ENCODE peak calls at places on chromosomes 4 and X, in four cellular contexts. O, C, N and L are unnamed samples.
A peak's percentile ranks its signal among the peaks of the same experiment; 100 is the strongest.

GRCh38 chr4:167831853-167832252 is 260.5 kb upstream of the ANXA10 start:
- DNase-seq in O (no peak), C (no peak), N (no peak), L (no peak)

GRCh38 chrX:12949205-12949926 is 25.5 kb upstream of the TMSB4X start:
- DNase-seq in O (peak; percentile 71), C (no peak), N (no peak), L (peak; percentile 34)

GRCh38 chr4:128682942-128683666 is 126.4 kb upstream of the JADE1 start:
- DNase-seq in O (no peak), C (no peak), N (no peak), L (no peak)

GRCh38 chrX:153727108-153727931 is 2.7 kb downstream of the ABCD1 start:
- DNase-seq in O (no peak), C (peak; percentile 54), N (peak; percentile 9), L (no peak)

GRCh38 chrX:51569561-51569960 is 49.2 kb downstream of the CENPVL3 start:
- DNase-seq in O (no peak), C (no peak), N (no peak), L (no peak)

GRCh38 chr4:8159522-8160232 is 1.1 kb upstream of the ABLIM2 start:
- DNase-seq in O (no peak), C (no peak), N (no peak), L (no peak)

GRCh38 chr4:55154933-55155332 is 29.5 kb upstream of the KDR start:
- DNase-seq in O (no peak), C (no peak), N (no peak), L (no peak)

GRCh38 chr4:106315968-106316772 is at the start of the genes AIMP1 and TBCK:
- DNase-seq in O (peak; percentile 44), C (peak; percentile 89), N (peak; percentile 94), L (peak; percentile 79)

GRCh38 chr4:6892190-6892908 is 17.3 kb upstream of the TBC1D14 start:
- DNase-seq in O (no peak), C (peak; percentile 59), N (peak; percentile 74), L (no peak)

GRCh38 chrX:25015486-25016360 is at the start of gene ARX:
- DNase-seq in O (no peak), C (peak; percentile 50), N (peak; percentile 63), L (peak; percentile 43)

GRCh38 chrX:131778269-131779218 is 234.7 kb downstream of the OR13H1 start:
- DNase-seq in O (no peak), C (peak; percentile 55), N (peak; percentile 83), L (no peak)

GRCh38 chr4:150581611-150582010 is 340 bp upstream of the MAB21L2 start:
- DNase-seq in O (peak; percentile 69), C (peak; percentile 12), N (peak; percentile 76), L (peak; percentile 96)

GRCh38 chrX:49037883-49038475 is 5.2 kb downstream of the TFE3 start:
- DNase-seq in O (no peak), C (no peak), N (peak; percentile 18), L (no peak)

GRCh38 chrX:49040376-49040955 is 2.7 kb downstream of the TFE3 start:
- DNase-seq in O (no peak), C (no peak), N (peak; percentile 4), L (no peak)

GRCh38 chrX:49041683-49042529 is 1.3 kb downstream of the TFE3 start:
- DNase-seq in O (no peak), C (no peak), N (peak; percentile 30), L (no peak)

GRCh38 chrX:49042581-49043219 is 457 bp downstream of the TFE3 start:
- DNase-seq in O (no peak), C (no peak), N (no peak), L (no peak)

GRCh38 chrX:49039598-49040375 is 3.4 kb downstream of the TFE3 start:
- DNase-seq in O (peak; percentile 74), C (peak; percentile 73), N (peak; percentile 95), L (peak; percentile 60)
- H3K4me3 ChIP-seq in O (peak overlapping the region; percentile 49), C (peak overlapping the region; percentile 30), N (peak overlapping the region; percentile 68), L (peak overlapping the region; percentile 21)

GRCh38 chr4:27397886-27398285 is 537.2 kb downstream of the STIM2 start:
- DNase-seq in O (no peak), C (no peak), N (peak; percentile 90), L (peak; percentile 21)
- H3K4me3 ChIP-seq in O (no peak overlapping the region), C (no peak overlapping the region), N (no peak overlapping the region), L (no peak overlapping the region)

DNA sequence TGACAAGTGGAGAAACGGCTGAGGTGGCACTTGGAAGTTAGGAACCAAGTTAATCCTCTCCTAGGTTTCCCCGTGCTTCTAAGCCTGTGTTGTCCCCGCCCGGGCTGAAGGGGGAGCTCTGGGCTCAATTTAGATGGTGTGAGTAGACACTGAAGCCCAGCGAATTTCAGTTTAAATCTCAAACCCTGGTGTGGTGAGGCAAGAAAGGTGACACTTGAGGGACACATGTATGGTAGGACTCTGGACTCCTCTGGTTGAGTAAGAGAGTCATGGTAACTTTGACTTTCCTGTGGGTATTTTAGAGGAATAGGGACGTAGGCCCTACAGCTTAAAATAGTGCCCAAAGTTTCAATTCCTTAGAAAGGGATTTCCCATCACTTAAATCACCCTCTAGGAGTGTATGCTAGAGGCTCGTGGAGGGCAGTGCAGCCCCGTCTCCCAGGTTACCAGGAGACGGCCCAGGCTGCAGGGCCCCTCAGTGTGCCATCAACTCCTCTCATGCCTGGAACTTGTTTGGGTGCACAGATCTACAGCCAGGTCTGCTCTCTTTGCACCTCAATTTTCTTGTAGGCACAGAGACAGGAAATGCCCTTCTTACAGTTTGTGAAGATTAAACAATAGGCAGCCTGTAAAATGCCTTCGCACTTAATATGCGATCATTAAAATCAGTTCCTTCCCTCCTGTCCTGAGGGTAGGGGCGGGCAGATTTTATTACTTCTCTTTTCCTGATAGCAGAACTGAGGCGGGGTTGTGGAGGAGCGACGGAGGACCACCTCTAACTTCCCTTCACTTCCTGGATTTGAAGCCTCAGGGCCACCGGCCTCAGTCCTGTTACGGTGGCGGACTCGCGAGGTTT is 23.9 kb downstream of the HAND2 start:
- DNase-seq in O (no peak), C (peak; percentile 75), N (no peak), L (no peak)
- H3K4me3 ChIP-seq in O (no peak overlapping the region), C (peak overlapping the region; percentile 4), N (peak overlapping the region; percentile 5), L (peak overlapping the region; percentile 24)

GRCh38 chrX:107213477-107213876 is 7.1 kb downstream of the DNAAF6 start:
- DNase-seq in O (no peak), C (no peak), N (no peak), L (no peak)
- H3K4me3 ChIP-seq in O (no peak overlapping the region), C (no peak overlapping the region), N (no peak overlapping the region), L (no peak overlapping the region)

GRCh38 chrX:155745792-155746191 is 133.0 kb upstream of the TMLHE start:
- DNase-seq in O (no peak), C (peak; percentile 38), N (peak; percentile 10), L (peak; percentile 34)

GRCh38 chrX:155747520-155747919 is 133.6 kb upstream of the VAMP7 start:
- DNase-seq in O (no peak), C (peak; percentile 27), N (no peak), L (peak; percentile 7)

GRCh38 chrX:155744534-155744933 is 131.8 kb upstream of the TMLHE start:
- DNase-seq in O (no peak), C (no peak), N (no peak), L (no peak)
- H3K4me3 ChIP-seq in O (no peak overlapping the region), C (no peak overlapping the region), N (no peak overlapping the region), L (no peak overlapping the region)

GRCh38 chr4:113582737-113583136 is 178.8 kb downstream of the CAMK2D start:
- DNase-seq in O (no peak), C (peak; percentile 46), N (no peak), L (no peak)

GRCh38 chr4:113586072-113586471 is 175.5 kb downstream of the CAMK2D start:
- DNase-seq in O (no peak), C (no peak), N (no peak), L (no peak)

GRCh38 chr4:113587640-113588275 is 173.8 kb downstream of the CAMK2D start:
- DNase-seq in O (no peak), C (no peak), N (no peak), L (peak; percentile 75)

GRCh38 chr4:113587156-113587555 is 174.4 kb downstream of the CAMK2D start:
- DNase-seq in O (no peak), C (no peak), N (no peak), L (no peak)

DNA sequence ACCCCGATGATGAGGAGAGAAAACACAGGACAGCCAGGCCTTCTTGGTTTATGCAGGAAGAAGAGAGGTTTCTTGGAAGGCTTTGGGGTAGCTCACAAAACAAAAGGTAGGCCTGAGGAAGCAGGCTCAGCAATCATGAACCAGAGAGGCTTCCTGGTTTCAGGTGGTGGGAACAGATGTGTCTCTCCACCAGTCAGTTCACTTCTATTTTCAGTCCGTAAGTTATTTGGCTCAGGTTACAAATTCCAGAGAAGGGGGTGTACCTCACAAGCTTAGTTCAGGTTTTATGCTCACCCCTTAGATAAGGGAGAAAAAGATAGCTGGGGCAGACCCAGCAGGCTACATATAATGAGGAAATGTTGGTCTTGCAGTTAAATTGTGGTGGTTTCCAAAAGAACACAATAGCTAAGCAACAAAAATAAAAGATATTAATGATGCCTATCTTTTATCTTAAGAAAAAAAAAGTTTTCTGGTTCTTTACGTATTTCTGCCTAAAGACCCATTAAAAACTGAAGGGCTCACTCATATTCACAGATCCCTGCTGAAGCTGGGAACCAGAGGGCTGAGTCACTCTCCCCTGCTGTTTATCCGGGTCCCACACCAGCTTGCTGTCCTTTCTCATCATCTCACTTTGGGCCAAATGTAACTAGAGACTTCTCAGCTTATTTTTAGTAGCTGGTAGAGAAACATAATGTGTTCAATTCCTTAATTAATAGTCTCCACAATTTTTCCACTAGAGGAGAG is 177.0 kb downstream of the CAMK2D start:
- DNase-seq in O (no peak), C (peak; percentile 31), N (peak; percentile 95), L (peak; percentile 79)
- H3K4me3 ChIP-seq in O (no peak overlapping the region), C (no peak overlapping the region), N (no peak overlapping the region), L (no peak overlapping the region)

DNA sequence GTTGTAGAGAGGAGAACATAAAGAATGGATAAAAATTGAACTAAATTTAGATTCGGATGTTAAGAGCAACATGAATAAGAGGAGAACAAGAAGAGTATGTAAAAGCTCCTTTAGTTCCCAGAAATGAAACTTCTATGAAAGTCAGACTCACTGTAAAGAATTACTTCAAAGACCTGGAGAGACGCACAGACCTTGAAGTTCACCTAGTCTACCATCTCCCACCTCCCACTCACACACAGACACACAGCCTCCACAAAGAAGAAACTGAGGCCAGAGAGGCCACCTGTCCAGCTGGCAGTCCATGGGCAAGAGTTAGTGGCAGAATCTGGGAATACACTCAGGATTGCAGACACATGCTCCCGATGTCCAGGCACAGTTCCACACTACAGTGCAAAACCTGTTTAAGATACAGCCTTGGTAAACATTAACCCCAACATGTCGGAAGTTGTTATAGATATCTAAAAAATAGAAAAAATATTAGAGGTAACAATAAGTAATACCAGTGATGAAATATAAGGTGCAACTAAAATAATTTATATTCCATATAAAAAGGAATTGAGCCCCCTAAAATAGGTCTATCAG is 288.8 kb downstream of the INPP4B start:
- DNase-seq in O (no peak), C (no peak), N (no peak), L (no peak)
- H3K4me3 ChIP-seq in O (no peak overlapping the region), C (no peak overlapping the region), N (no peak overlapping the region), L (no peak overlapping the region)

DNA sequence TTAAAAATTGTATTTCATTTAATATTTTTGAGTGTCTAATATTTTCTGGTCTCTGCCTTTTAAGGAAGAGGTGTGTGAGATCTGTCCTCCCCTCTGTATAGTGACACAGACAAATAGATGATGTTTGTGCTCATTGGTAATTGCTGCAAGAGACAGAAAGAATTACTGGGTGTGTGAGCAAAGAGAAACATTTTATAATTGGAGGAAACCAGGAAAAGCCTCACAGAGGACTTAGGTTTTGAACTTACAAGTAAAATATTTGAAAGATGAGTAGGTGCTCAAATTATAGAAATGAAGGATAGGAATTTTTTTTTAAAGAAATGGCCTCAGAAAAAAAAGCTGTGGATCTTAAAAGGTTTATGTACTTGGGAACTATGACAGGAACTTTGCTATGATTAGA is 149.8 kb downstream of the SPCS3 start:
- DNase-seq in O (peak; percentile 23), C (no peak), N (no peak), L (no peak)
- H3K4me3 ChIP-seq in O (no peak overlapping the region), C (no peak overlapping the region), N (no peak overlapping the region), L (no peak overlapping the region)